ENCODE peak calls at places on chromosome 16, in ten cellular contexts. One of them, this sample, is unnamed.

GRCh38 chr16:66369055-66369592 is 2.6 kb downstream of the CDH5 start:
- DNase-seq in endothelial cell: peak; percentile 40
- DNase-seq in HL-60: peak; percentile 23
- DNase-seq in transverse colon: peak; percentile 18
- DNase-seq in prostate gland: no peak
- DNase-seq in B cell: no peak
- DNase-seq in lower leg skin: no peak
- DNase-seq in A549: no peak
- DNase-seq in omental fat pad: no peak
- DNase-seq in endodermal cell: peak; percentile 57
- DNase-seq in this sample: peak; percentile 41

GRCh38 chr16:65919116-65919515 is 447.4 kb upstream of the CDH5 start:
- DNase-seq in omental fat pad: no peak
- DNase-seq in transverse colon: no peak
- DNase-seq in lower leg skin: no peak
- DNase-seq in prostate gland: no peak
- DNase-seq in HL-60: no peak
- DNase-seq in A549: no peak
- DNase-seq in endothelial cell: no peak
- DNase-seq in B cell: no peak
- DNase-seq in endodermal cell: peak; percentile 55
- DNase-seq in this sample: no peak

GRCh38 chr16:2468142-2468724 is 2.9 kb upstream of the NTN3 start:
- DNase-seq in prostate gland: peak; percentile 56
- DNase-seq in B cell: peak; percentile 76
- DNase-seq in HL-60: no peak
- DNase-seq in endodermal cell: peak; percentile 76
- DNase-seq in endothelial cell: no peak
- DNase-seq in transverse colon: no peak
- DNase-seq in omental fat pad: no peak
- DNase-seq in A549: no peak
- DNase-seq in lower leg skin: no peak
- DNase-seq in this sample: peak; percentile 77

GRCh38 chr16:63933841-63934240 is 1188.0 kb downstream of the CDH11 start:
- DNase-seq in transverse colon: no peak
- DNase-seq in A549: no peak
- DNase-seq in prostate gland: no peak
- DNase-seq in endodermal cell: no peak
- DNase-seq in HL-60: no peak
- DNase-seq in lower leg skin: no peak
- DNase-seq in omental fat pad: no peak
- DNase-seq in endothelial cell: no peak
- DNase-seq in B cell: no peak
- DNase-seq in this sample: no peak

GRCh38 chr16:70018254-70018653 is 67.1 kb downstream of the CLEC18A start:
- DNase-seq in transverse colon: peak; percentile 23
- DNase-seq in A549: peak; percentile 82
- DNase-seq in B cell: peak; percentile 19
- DNase-seq in lower leg skin: no peak
- DNase-seq in prostate gland: peak; percentile 5
- DNase-seq in endodermal cell: peak; percentile 80
- DNase-seq in HL-60: peak; percentile 27
- DNase-seq in endothelial cell: no peak
- DNase-seq in omental fat pad: no peak
- DNase-seq in this sample: peak; percentile 17

GRCh38 chr16:4435668-4436067 is 10.0 kb downstream of the DNAJA3 start:
- DNase-seq in A549: no peak
- DNase-seq in B cell: no peak
- DNase-seq in endodermal cell: no peak
- DNase-seq in lower leg skin: no peak
- DNase-seq in prostate gland: no peak
- DNase-seq in transverse colon: no peak
- DNase-seq in endothelial cell: no peak
- DNase-seq in HL-60: no peak
- DNase-seq in omental fat pad: no peak
- DNase-seq in this sample: no peak

GRCh38 chr16:86029131-86029741 is 130.3 kb downstream of the IRF8 start:
- DNase-seq in prostate gland: no peak
- DNase-seq in A549: no peak
- DNase-seq in endothelial cell: no peak
- DNase-seq in B cell: no peak
- DNase-seq in HL-60: no peak
- DNase-seq in omental fat pad: no peak
- DNase-seq in endodermal cell: peak; percentile 58
- DNase-seq in lower leg skin: peak; percentile 84
- DNase-seq in transverse colon: peak; percentile 36
- DNase-seq in this sample: no peak

GRCh38 chr16:75938818-75939217 is 212.5 kb upstream of the CPHXL start:
- DNase-seq in B cell: no peak
- DNase-seq in transverse colon: no peak
- DNase-seq in endodermal cell: no peak
- DNase-seq in prostate gland: no peak
- DNase-seq in omental fat pad: no peak
- DNase-seq in lower leg skin: no peak
- DNase-seq in A549: no peak
- DNase-seq in HL-60: no peak
- DNase-seq in endothelial cell: no peak
- DNase-seq in this sample: no peak

GRCh38 chr16:22071352-22071923 is 20.9 kb upstream of the VWA3A start:
- DNase-seq in lower leg skin: no peak
- DNase-seq in transverse colon: no peak
- DNase-seq in HL-60: no peak
- DNase-seq in prostate gland: no peak
- DNase-seq in endothelial cell: no peak
- DNase-seq in omental fat pad: no peak
- DNase-seq in B cell: no peak
- DNase-seq in endodermal cell: no peak
- DNase-seq in A549: no peak
- DNase-seq in this sample: no peak

GRCh38 chr16:85370881-85371651 is 242.1 kb upstream of the GSE1 start:
- DNase-seq in endothelial cell: no peak
- DNase-seq in transverse colon: peak; percentile 83
- DNase-seq in omental fat pad: no peak
- DNase-seq in prostate gland: peak; percentile 82
- DNase-seq in HL-60: no peak
- DNase-seq in B cell: no peak
- DNase-seq in endodermal cell: no peak
- DNase-seq in A549: no peak
- DNase-seq in lower leg skin: peak; percentile 93
- DNase-seq in this sample: no peak

GRCh38 chr16:27853651-27854050 is 209.9 kb downstream of the GSG1L start:
- DNase-seq in A549: no peak
- DNase-seq in lower leg skin: peak; percentile 62
- DNase-seq in endodermal cell: peak; percentile 30
- DNase-seq in HL-60: no peak
- DNase-seq in transverse colon: no peak
- DNase-seq in prostate gland: no peak
- DNase-seq in B cell: no peak
- DNase-seq in omental fat pad: no peak
- DNase-seq in endothelial cell: no peak
- DNase-seq in this sample: no peak

GRCh38 chr16:55622930-55623561 is 32.7 kb upstream of the SLC6A2 start:
- DNase-seq in prostate gland: no peak
- DNase-seq in A549: peak; percentile 39
- DNase-seq in B cell: no peak
- DNase-seq in omental fat pad: no peak
- DNase-seq in endothelial cell: peak; percentile 38
- DNase-seq in transverse colon: no peak
- DNase-seq in endodermal cell: peak; percentile 92
- DNase-seq in HL-60: no peak
- DNase-seq in lower leg skin: no peak
- DNase-seq in this sample: no peak
- TF ChIP-seq CTCF in prostate gland: no peak
- TF ChIP-seq CTCF in A549: peak; percentile 30
- TF ChIP-seq CTCF in B cell: no peak
- TF ChIP-seq CTCF in omental fat pad: no peak
- TF ChIP-seq CTCF in endothelial cell: peak; percentile 44
- TF ChIP-seq CTCF in transverse colon: no peak
- TF ChIP-seq CTCF in endodermal cell: peak; percentile 77
- TF ChIP-seq CTCF in HL-60: no peak
- TF ChIP-seq CTCF in lower leg skin: no peak
- TF ChIP-seq CTCF in this sample: no peak

DNA sequence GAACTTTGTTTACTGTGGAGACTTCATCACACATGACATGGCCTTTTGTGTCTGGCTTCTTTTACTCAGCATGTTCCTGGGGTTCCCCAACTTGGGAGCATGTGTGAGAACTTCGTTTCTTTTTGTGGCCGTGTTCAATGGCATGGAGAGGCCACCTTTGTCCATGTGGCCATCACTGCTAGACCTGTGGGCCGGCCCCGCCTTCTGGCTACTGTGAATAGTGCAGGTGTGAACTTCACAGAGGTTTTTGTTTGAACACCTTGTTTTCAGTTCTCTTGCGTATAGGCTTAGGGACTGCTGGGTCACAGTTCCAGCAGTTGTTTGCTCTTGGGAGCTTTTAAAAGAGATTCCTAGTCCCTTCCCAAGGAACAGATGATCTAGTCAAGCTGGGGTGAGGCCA is 5.7 kb upstream of the SLC38A8 start:
- DNase-seq in omental fat pad: no peak
- DNase-seq in B cell: no peak
- DNase-seq in endodermal cell: peak; percentile 90
- DNase-seq in prostate gland: peak; percentile 24
- DNase-seq in lower leg skin: no peak
- DNase-seq in HL-60: no peak
- DNase-seq in transverse colon: no peak
- DNase-seq in endothelial cell: no peak
- DNase-seq in A549: peak; percentile 22
- DNase-seq in this sample: no peak
- TF ChIP-seq CTCF in omental fat pad: no peak
- TF ChIP-seq CTCF in B cell: no peak
- TF ChIP-seq CTCF in endodermal cell: peak; percentile 75
- TF ChIP-seq CTCF in prostate gland: no peak
- TF ChIP-seq CTCF in lower leg skin: no peak
- TF ChIP-seq CTCF in HL-60: no peak
- TF ChIP-seq CTCF in transverse colon: no peak
- TF ChIP-seq CTCF in endothelial cell: no peak
- TF ChIP-seq CTCF in A549: no peak
- TF ChIP-seq CTCF in this sample: no peak

GRCh38 chr16:16150878-16151152 is 72.5 kb downstream of the ABCC6 start:
- DNase-seq in HL-60: no peak
- DNase-seq in omental fat pad: no peak
- DNase-seq in transverse colon: no peak
- DNase-seq in prostate gland: no peak
- DNase-seq in A549: no peak
- DNase-seq in endothelial cell: no peak
- DNase-seq in lower leg skin: no peak
- DNase-seq in B cell: no peak
- DNase-seq in endodermal cell: no peak
- DNase-seq in this sample: no peak
- TF ChIP-seq CTCF in HL-60: no peak
- TF ChIP-seq CTCF in omental fat pad: no peak
- TF ChIP-seq CTCF in transverse colon: no peak
- TF ChIP-seq CTCF in prostate gland: no peak
- TF ChIP-seq CTCF in A549: no peak
- TF ChIP-seq CTCF in endothelial cell: no peak
- TF ChIP-seq CTCF in lower leg skin: no peak
- TF ChIP-seq CTCF in B cell: no peak
- TF ChIP-seq CTCF in endodermal cell: no peak
- TF ChIP-seq CTCF in this sample: no peak

GRCh38 chr16:83060-83603 is 5.1 kb downstream of the MPG start:
- DNase-seq in A549: no peak
- DNase-seq in HL-60: no peak
- DNase-seq in endodermal cell: no peak
- DNase-seq in omental fat pad: no peak
- DNase-seq in transverse colon: no peak
- DNase-seq in lower leg skin: no peak
- DNase-seq in B cell: no peak
- DNase-seq in endothelial cell: no peak
- DNase-seq in prostate gland: no peak
- DNase-seq in this sample: no peak

GRCh38 chr16:85453-85782 is 7.4 kb downstream of the MPG start:
- DNase-seq in lower leg skin: no peak
- DNase-seq in prostate gland: no peak
- DNase-seq in omental fat pad: no peak
- DNase-seq in B cell: no peak
- DNase-seq in endodermal cell: no peak
- DNase-seq in transverse colon: no peak
- DNase-seq in endothelial cell: no peak
- DNase-seq in A549: no peak
- DNase-seq in HL-60: no peak
- DNase-seq in this sample: no peak

GRCh38 chr16:84718-85452 is 6.9 kb downstream of the MPG start:
- DNase-seq in B cell: peak; percentile 88
- DNase-seq in lower leg skin: no peak
- DNase-seq in endothelial cell: peak; percentile 39
- DNase-seq in transverse colon: peak; percentile 34
- DNase-seq in omental fat pad: no peak
- DNase-seq in A549: no peak
- DNase-seq in prostate gland: no peak
- DNase-seq in HL-60: peak; percentile 64
- DNase-seq in endodermal cell: no peak
- DNase-seq in this sample: peak; percentile 80

GRCh38 chr16:85865-86264 is 7.8 kb downstream of the MPG start:
- DNase-seq in HL-60: no peak
- DNase-seq in omental fat pad: no peak
- DNase-seq in B cell: no peak
- DNase-seq in prostate gland: no peak
- DNase-seq in endothelial cell: no peak
- DNase-seq in transverse colon: no peak
- DNase-seq in A549: no peak
- DNase-seq in lower leg skin: no peak
- DNase-seq in endodermal cell: no peak
- DNase-seq in this sample: no peak

DNA sequence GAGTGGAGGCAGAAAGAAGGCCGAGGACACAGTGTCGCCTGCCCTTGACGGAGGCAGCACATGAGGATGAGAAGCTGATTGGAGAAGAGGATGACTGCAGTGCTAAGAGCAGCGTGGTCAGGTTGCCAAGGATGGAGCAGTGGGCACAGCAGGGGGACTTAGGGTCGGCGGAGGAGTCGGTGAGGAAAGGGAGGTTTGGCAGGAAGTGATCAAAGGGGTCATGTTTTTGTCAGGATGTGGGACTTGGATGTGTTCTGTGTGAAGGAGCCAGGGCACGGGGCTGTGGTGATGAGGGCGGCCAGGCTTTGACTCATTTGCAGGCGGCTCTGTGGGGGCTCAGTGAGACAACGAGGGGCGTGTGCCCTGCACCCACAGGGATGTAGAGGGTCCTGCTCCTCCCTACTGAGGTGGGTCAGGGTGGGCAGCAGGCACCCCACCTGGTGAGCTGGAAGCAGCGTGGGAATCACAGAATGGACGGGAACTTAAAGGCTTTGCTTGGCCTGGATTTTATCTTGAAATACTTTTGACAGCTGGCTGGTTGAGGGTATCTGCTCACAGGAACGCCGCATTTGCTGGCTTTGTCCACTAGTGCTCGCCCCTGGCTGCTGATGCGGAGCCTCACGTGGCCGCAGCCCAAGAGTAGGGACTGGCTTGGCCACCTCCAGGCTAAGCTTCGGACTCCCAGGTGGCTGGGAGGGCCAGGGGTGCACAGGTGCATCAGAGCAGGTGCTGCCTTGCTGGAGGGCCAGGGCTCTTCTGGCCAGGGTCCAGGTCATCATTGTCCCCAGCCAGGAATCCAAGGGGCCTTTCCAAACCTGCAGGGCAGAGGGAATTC is 6.0 kb downstream of the MPG start:
- DNase-seq in B cell: no peak
- DNase-seq in omental fat pad: no peak
- DNase-seq in prostate gland: no peak
- DNase-seq in lower leg skin: no peak
- DNase-seq in endodermal cell: peak; percentile 65
- DNase-seq in A549: no peak
- DNase-seq in endothelial cell: no peak
- DNase-seq in transverse colon: no peak
- DNase-seq in HL-60: no peak
- DNase-seq in this sample: no peak
- TF ChIP-seq CTCF in B cell: no peak
- TF ChIP-seq CTCF in omental fat pad: no peak
- TF ChIP-seq CTCF in prostate gland: no peak
- TF ChIP-seq CTCF in lower leg skin: no peak
- TF ChIP-seq CTCF in endodermal cell: peak; percentile 36
- TF ChIP-seq CTCF in A549: no peak
- TF ChIP-seq CTCF in endothelial cell: no peak
- TF ChIP-seq CTCF in transverse colon: no peak
- TF ChIP-seq CTCF in HL-60: no peak
- TF ChIP-seq CTCF in this sample: no peak

This sample was measured in GM20000.